ENCODE peak calls at places on chromosomes 2 and 18, in seven cellular contexts. One of them, this sample, is unnamed.

GRCh38 chr2:11647834-11648600 is 22.0 kb downstream of the NTSR2 start:
- DNase-seq in NCI-H1092: no peak
- DNase-seq in HTR-8/SVneo: peak
- DNase-seq in ascending aorta: no peak
- DNase-seq in iPS-NIHi11: no peak
- DNase-seq in activated T-cell treated with anti-CD3 and anti-CD28 coated beads, Interleukin-2, amount 50 U/mL, for 1 hour: no peak
- DNase-seq in tibial artery: no peak
- DNase-seq in this sample: no peak

GRCh38 chr2:67997528-67998267 is 65.1 kb downstream of the C1D start:
- DNase-seq in ascending aorta: no peak
- DNase-seq in NCI-H1092: no peak
- DNase-seq in tibial artery: no peak
- DNase-seq in iPS-NIHi11: no peak
- DNase-seq in activated T-cell treated with anti-CD3 and anti-CD28 coated beads, Interleukin-2, amount 50 U/mL, for 1 hour: no peak
- DNase-seq in HTR-8/SVneo: peak
- DNase-seq in this sample: no peak

GRCh38 chr2:45024600-45025291 is 15.5 kb upstream of the SIX2 start:
- DNase-seq in iPS-NIHi11: peak
- DNase-seq in HTR-8/SVneo: peak
- DNase-seq in ascending aorta: peak
- DNase-seq in activated T-cell treated with anti-CD3 and anti-CD28 coated beads, Interleukin-2, amount 50 U/mL, for 1 hour: no peak
- DNase-seq in tibial artery: peak
- DNase-seq in NCI-H1092: no peak
- DNase-seq in this sample: no peak

GRCh38 chr2:172404824-172405223 is 22.6 kb upstream of the ITGA6 start:
- DNase-seq in HTR-8/SVneo: peak
- DNase-seq in iPS-NIHi11: no peak
- DNase-seq in ascending aorta: no peak
- DNase-seq in activated T-cell treated with anti-CD3 and anti-CD28 coated beads, Interleukin-2, amount 50 U/mL, for 1 hour: no peak
- DNase-seq in tibial artery: no peak
- DNase-seq in NCI-H1092: no peak
- DNase-seq in this sample: no peak

GRCh38 chr18:47754311-47755101 is 176.0 kb downstream of the SMAD2 start:
- DNase-seq in ascending aorta: no peak
- DNase-seq in HTR-8/SVneo: peak
- DNase-seq in iPS-NIHi11: peak
- DNase-seq in NCI-H1092: peak
- DNase-seq in tibial artery: no peak
- DNase-seq in activated T-cell treated with anti-CD3 and anti-CD28 coated beads, Interleukin-2, amount 50 U/mL, for 1 hour: peak
- DNase-seq in this sample: no peak

GRCh38 chr18:905307-905947 is 756 bp downstream of the ADCYAP1 start:
- DNase-seq in iPS-NIHi11: peak
- DNase-seq in activated T-cell treated with anti-CD3 and anti-CD28 coated beads, Interleukin-2, amount 50 U/mL, for 1 hour: no peak
- DNase-seq in ascending aorta: no peak
- DNase-seq in tibial artery: no peak
- DNase-seq in NCI-H1092: no peak
- DNase-seq in HTR-8/SVneo: no peak
- DNase-seq in this sample: no peak

GRCh38 chr2:216012133-216012829 is 1.1 kb downstream of the MREG start:
- DNase-seq in tibial artery: no peak
- DNase-seq in activated T-cell treated with anti-CD3 and anti-CD28 coated beads, Interleukin-2, amount 50 U/mL, for 1 hour: no peak
- DNase-seq in ascending aorta: no peak
- DNase-seq in iPS-NIHi11: no peak
- DNase-seq in HTR-8/SVneo: no peak
- DNase-seq in NCI-H1092: no peak
- DNase-seq in this sample: no peak

GRCh38 chr2:51013060-51013746 is 18.7 kb downstream of the NRXN1 start:
- DNase-seq in iPS-NIHi11: peak
- DNase-seq in activated T-cell treated with anti-CD3 and anti-CD28 coated beads, Interleukin-2, amount 50 U/mL, for 1 hour: no peak
- DNase-seq in NCI-H1092: peak
- DNase-seq in ascending aorta: no peak
- DNase-seq in HTR-8/SVneo: no peak
- DNase-seq in tibial artery: no peak
- DNase-seq in this sample: no peak

This sample was measured in activated gamma-delta T cell treated with anti-CD3 and anti-CD28 coated beads, Interleukin-2, amount 50 U/mL, for 16 hours.